ENCODE peak calls at places on chromosomes 6 and 20, in five cellular contexts. D, X, F, I and H are unnamed samples.
A peak's percentile ranks its signal among the peaks of the same experiment; 100 is the strongest.

GRCh38 chr6:151723152-151723551 is 84.3 kb upstream of the ESR1 start:
- DNase-seq in D (no peak), X (no peak), F (no peak), I (no peak), H (no peak)

GRCh38 chr6:155185544-155185943 is 78.3 kb upstream of the CLDN20 start:
- DNase-seq in D (no peak), X (no peak), F (no peak), I (no peak), H (no peak)

GRCh38 chr6:85078071-85078470 is 313.7 kb upstream of the TBX18 start:
- DNase-seq in D (no peak), X (no peak), F (no peak), I (no peak), H (no peak)

GRCh38 chr6:97697450-97697849 is 414.4 kb upstream of the MMS22L start:
- DNase-seq in D (no peak), X (no peak), F (no peak), I (no peak), H (no peak)

GRCh38 chr20:62723351-62723750 is 14.7 kb downstream of the NTSR1 start:
- DNase-seq in D (peak; percentile 28), X (no peak), F (no peak), I (peak; percentile 25), H (no peak)

GRCh38 chr6:30691208-30691872 is 556 bp upstream of the NRM start:
- DNase-seq in D (no peak), X (no peak), F (no peak), I (no peak), H (no peak)

GRCh38 chr6:113719545-113719944 is 137.6 kb upstream of the MARCKS start:
- DNase-seq in D (no peak), X (no peak), F (no peak), I (no peak), H (no peak)

GRCh38 chr20:56827763-56828162 is 198.7 kb downstream of the TFAP2C start:
- DNase-seq in D (no peak), X (no peak), F (no peak), I (no peak), H (no peak)

GRCh38 chr6:46953921-46954320 is 32.2 kb upstream of the ADGRF5 start:
- DNase-seq in D (no peak), X (no peak), F (no peak), I (no peak), H (no peak)

GRCh38 chr20:5529331-5530142 is 212.8 kb upstream of the PROKR2 start:
- DNase-seq in D (peak; percentile 63), X (peak; percentile 76), F (peak; percentile 84), I (peak; percentile 80), H (peak; percentile 80)

GRCh38 chr6:143243786-143244185 is 183.1 kb downstream of the AIG1 start:
- DNase-seq in D (no peak), X (no peak), F (no peak), I (no peak), H (no peak)

GRCh38 chr20:35502352-35502751 is 27.1 kb downstream of the C20orf173 start:
- DNase-seq in D (no peak), X (no peak), F (no peak), I (no peak), H (no peak)

GRCh38 chr6:69907981-69908498 is 41.7 kb downstream of the COL19A1 start:
- DNase-seq in D (no peak), X (no peak), F (no peak), I (no peak), H (no peak)

GRCh38 chr20:36827541-36828279 is 48.2 kb upstream of the TLDC2 start:
- DNase-seq in D (no peak), X (no peak), F (no peak), I (peak; percentile 86), H (no peak)

GRCh38 chr20:50713677-50714101 is 17.7 kb upstream of the PARD6B start:
- DNase-seq in D (no peak), X (no peak), F (peak; percentile 40), I (peak; percentile 51), H (no peak)

GRCh38 chr6:537114-537513 is 119.8 kb downstream of the HUS1B start:
- DNase-seq in D (no peak), X (no peak), F (no peak), I (no peak), H (no peak)

GRCh38 chr6:151275566-151275965 is 35.8 kb downstream of the AKAP12 start:
- DNase-seq in D (no peak), X (no peak), F (no peak), I (no peak), H (no peak)

GRCh38 chr6:90273863-90274262 is 22.8 kb downstream of the BACH2 start:
- DNase-seq in D (no peak), X (no peak), F (no peak), I (no peak), H (no peak)

DNA sequence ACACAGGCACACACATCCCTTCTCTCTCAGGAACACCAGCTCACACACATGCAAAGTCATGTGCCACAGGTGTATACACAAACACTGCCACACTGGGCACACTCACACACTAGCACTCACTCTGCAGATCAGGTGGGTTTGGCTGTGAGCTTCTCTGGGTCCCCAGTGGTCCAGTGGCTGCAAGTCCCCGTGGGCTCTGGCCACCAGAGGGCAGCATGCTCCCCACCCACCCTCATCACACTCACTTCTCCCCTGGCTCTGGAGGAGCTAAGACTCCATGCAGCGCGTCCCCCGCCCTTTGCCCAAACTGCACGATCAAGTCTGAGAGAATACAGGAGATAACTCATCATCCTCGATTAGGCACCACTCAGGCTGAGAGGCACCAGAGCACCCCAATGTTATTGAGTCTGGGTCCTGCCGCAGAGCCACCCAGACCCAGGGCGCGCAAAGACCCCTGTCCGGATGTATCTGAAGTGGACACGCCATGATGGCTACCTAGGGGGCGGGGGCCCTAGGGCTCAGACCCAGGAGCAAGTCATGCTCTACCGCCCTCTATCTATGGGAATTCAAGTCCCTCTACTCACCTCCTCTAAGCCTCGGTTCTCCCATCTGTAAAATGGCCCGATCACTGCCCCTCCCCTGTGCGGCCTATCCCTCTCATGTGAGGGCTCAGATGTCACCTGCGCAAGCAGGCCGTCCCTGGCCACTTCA is 90.5 kb downstream of the GRM4 start:
- DNase-seq in D (peak; percentile 36), X (peak; percentile 39), F (peak; percentile 57), I (peak; percentile 57), H (no peak)
- TF ChIP-seq CTCF in D (peak; percentile 70), X (peak; percentile 60), F (peak; percentile 28), I (peak; percentile 43), H (no peak)

DNA sequence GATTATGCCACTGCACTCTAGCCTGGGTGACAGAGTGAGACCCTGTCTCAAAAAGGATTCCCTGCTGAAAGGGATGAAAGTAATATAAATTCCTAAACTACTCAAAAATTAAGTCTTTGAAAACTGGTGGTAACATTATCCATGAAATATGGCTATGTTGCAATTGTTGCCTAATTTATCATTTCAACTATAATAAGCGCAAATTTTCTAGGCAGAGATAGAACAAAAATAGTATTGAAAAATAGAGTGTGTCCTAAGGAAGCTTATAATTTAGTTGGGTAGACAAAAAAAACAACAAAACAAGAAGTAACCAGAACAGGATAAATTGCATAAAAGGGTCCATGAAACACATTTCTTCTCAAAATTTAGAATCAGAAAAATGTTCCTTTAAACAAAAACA is 68.0 kb downstream of the FKBP5 start:
- DNase-seq in D (no peak), X (no peak), F (no peak), I (no peak), H (no peak)
- TF ChIP-seq POLR2A in D (no peak), X (no peak), F (no peak), I (no peak), H (no peak)

DNA sequence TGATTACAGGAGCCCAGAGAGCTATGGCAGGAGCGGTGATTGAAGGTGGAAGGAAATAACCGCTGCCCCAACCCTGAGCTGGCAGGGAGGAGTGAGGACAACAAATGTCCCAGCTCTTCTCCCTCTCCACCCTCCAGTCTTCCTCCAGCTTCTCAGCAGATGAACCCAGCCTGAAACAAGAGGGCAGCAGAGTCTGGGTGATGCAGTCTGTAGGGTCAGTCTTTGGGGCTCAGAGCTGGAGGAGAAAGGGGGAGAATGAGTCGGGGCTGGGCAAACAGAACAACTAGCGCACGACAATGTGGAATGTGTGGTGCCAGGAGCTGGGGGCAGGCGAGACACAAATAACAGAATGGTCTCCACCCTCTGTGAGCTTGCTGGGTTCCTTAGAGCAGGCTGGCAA is 4.5 kb upstream of the GUCA1A start:
- DNase-seq in D (no peak), X (no peak), F (no peak), I (no peak), H (no peak)
- TF ChIP-seq CTCF in D (no peak), X (no peak), F (no peak), I (no peak), H (no peak)

GRCh38 chr6:157272866-157273755 is 50.2 kb downstream of the TMEM242 start:
- DNase-seq in D (no peak), X (no peak), F (no peak), I (no peak), H (peak; percentile 88)

GRCh38 chr6:157273756-157274088 is 49.6 kb downstream of the TMEM242 start:
- DNase-seq in D (no peak), X (no peak), F (peak; percentile 49), I (no peak), H (peak; percentile 87)

GRCh38 chr6:157274116-157274470 is 49.2 kb downstream of the TMEM242 start:
- DNase-seq in D (no peak), X (no peak), F (no peak), I (no peak), H (no peak)

GRCh38 chr6:157276134-157276532 is 47.2 kb downstream of the TMEM242 start:
- DNase-seq in D (no peak), X (no peak), F (no peak), I (no peak), H (peak; percentile 80)

GRCh38 chr6:157274471-157275226 is 48.7 kb downstream of the TMEM242 start:
- DNase-seq in D (peak; percentile 55), X (peak; percentile 54), F (peak; percentile 77), I (peak; percentile 69), H (peak; percentile 96)
- TF ChIP-seq POLR2A in D (no peak), X (peak; percentile 9), F (no peak), I (no peak), H (no peak)

DNA sequence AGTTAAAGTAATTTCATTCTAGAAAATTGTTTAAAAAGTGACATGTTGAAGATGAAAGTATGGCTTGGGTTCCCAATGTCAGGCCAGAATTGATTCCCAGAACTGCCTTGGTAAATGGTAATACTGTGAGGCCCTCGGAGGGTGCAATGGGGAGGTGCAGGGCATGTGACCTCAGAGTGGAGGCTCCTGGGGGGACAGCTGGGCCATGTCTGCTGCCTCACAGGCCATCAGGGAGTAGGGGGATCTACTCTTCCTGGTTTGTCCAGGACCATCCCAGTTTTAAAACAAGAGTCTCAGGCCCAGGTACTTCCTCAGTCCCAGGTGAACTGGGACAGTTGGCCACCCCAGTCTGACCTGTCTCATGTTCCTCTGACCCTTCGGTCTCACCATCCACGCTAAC is 55.3 kb upstream of the SNX9 start:
- DNase-seq in D (no peak), X (no peak), F (no peak), I (no peak), H (no peak)
- TF ChIP-seq CTCF in D (no peak), X (no peak), F (no peak), I (no peak), H (no peak)

GRCh38 chr6:18368277-18369105 is 18.7 kb upstream of the RNF144B start:
- DNase-seq in D (no peak), X (no peak), F (no peak), I (no peak), H (no peak)
- TF ChIP-seq POLR2A in D (no peak), X (no peak), F (no peak), I (no peak), H (no peak)